ENCODE peak calls at places on chromosome 13, in five cellular contexts. B, Q, E, S and A are unnamed samples.

GRCh38 chr13:86710013-86710412 is 910.8 kb upstream of the SLITRK6 start:
- DNase-seq in B (no peak), Q (no peak), E (no peak), S (no peak), A (no peak)

GRCh38 chr13:48485447-48485846 is 47.4 kb downstream of the RCBTB2 start:
- DNase-seq in B (no peak), Q (no peak), E (no peak), S (no peak), A (no peak)

GRCh38 chr13:23871616-23872220 is 17.5 kb downstream of the MIPEP start:
- DNase-seq in B (no peak), Q (no peak), E (no peak), S (no peak), A (no peak)

GRCh38 chr13:27171244-27171829 is at the start of gene USP12:
- DNase-seq in B (no peak), Q (peak; percentile 15), E (no peak), S (peak; percentile 70), A (no peak)

GRCh38 chr13:76882431-76882830 is 3.8 kb downstream of the KCTD12 start:
- DNase-seq in B (no peak), Q (no peak), E (no peak), S (no peak), A (peak; percentile 67)

GRCh38 chr13:60229708-60230272 is 66.1 kb upstream of the DIAPH3 start:
- DNase-seq in B (no peak), Q (no peak), E (no peak), S (no peak), A (no peak)

GRCh38 chr13:79776538-79776937 is 295.6 kb downstream of the NDFIP2 start:
- DNase-seq in B (no peak), Q (no peak), E (no peak), S (no peak), A (no peak)

GRCh38 chr13:38348890-38349289 is 761 bp upstream of the UFM1 start:
- DNase-seq in B (peak; percentile 1), Q (no peak), E (no peak), S (no peak), A (no peak)

GRCh38 chr13:49746111-49746510 is 46.4 kb downstream of the KPNA3 start:
- DNase-seq in B (peak; percentile 65), Q (no peak), E (peak; percentile 52), S (no peak), A (no peak)

GRCh38 chr13:48780713-48781341 is 127.1 kb downstream of the CYSLTR2 start:
- DNase-seq in B (no peak), Q (no peak), E (no peak), S (no peak), A (no peak)

GRCh38 chr13:66860868-66861447 is 369.2 kb downstream of the PCDH9 start:
- DNase-seq in B (no peak), Q (no peak), E (no peak), S (no peak), A (no peak)

GRCh38 chr13:74555291-74556001 is 421.2 kb upstream of the KLF12 start:
- DNase-seq in B (no peak), Q (no peak), E (no peak), S (no peak), A (no peak)

GRCh38 chr13:105972811-105973590 is 562.5 kb downstream of the EFNB2 start:
- DNase-seq in B (no peak), Q (no peak), E (no peak), S (no peak), A (no peak)

GRCh38 chr13:107025991-107026390 is 458.1 kb upstream of the ARGLU1 start:
- DNase-seq in B (peak; percentile 76), Q (peak; percentile 81), E (no peak), S (no peak), A (no peak)

GRCh38 chr13:45086484-45086883 is 33.8 kb upstream of the GTF2F2 start:
- DNase-seq in B (no peak), Q (no peak), E (no peak), S (no peak), A (no peak)

GRCh38 chr13:32791545-32792172 is 205.4 kb downstream of the PDS5B start:
- DNase-seq in B (no peak), Q (no peak), E (no peak), S (no peak), A (no peak)

GRCh38 chr13:66933994-66934393 is 296.1 kb downstream of the PCDH9 start:
- DNase-seq in B (no peak), Q (no peak), E (no peak), S (no peak), A (no peak)

GRCh38 chr13:42702726-42703125 is 78.7 kb upstream of the FAM216B start:
- DNase-seq in B (peak; percentile 36), Q (no peak), E (no peak), S (no peak), A (no peak)

GRCh38 chr13:111399334-111399733 is 78.9 kb downstream of the TEX29 start:
- DNase-seq in B (no peak), Q (no peak), E (no peak), S (peak; percentile 11), A (no peak)

GRCh38 chr13:111398196-111398595 is 77.8 kb downstream of the TEX29 start:
- DNase-seq in B (no peak), Q (no peak), E (peak; percentile 17), S (peak; percentile 10), A (no peak)

GRCh38 chr13:111399776-111400505 is 79.5 kb downstream of the TEX29 start:
- DNase-seq in B (no peak), Q (no peak), E (peak; percentile 21), S (peak; percentile 31), A (no peak)

GRCh38 chr13:111397202-111397880 is 76.9 kb downstream of the TEX29 start:
- DNase-seq in B (no peak), Q (no peak), E (peak; percentile 10), S (peak; percentile 31), A (no peak)

DNA sequence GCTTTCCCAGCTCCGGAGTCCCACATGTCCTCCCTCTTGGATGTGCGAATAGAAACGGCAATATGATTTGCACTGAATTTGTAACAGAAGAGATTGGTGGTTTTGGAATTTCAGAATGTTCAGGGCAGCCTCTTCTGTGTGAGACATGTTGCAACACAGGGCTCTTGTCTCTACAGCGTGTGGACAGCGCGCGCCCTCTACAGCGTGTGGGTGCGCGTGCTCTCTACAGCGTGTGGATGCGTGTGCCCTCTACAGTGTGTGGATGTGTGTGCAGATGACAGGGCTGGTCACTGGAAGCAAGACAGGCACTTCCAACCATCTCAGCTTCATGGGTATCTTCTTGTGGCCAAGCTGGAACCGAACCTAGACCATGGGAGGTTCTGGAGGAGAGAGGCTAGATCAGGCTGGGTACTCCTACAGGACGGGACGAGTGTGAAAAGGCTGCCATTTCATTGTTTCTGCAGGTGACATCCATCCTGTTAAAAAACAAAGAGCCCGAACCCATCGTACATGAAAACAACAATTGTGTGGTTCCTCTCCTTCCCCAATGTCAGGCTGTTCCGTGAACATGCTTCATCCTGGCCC is 78.4 kb downstream of the TEX29 start:
- DNase-seq in B (no peak), Q (no peak), E (peak; percentile 5), S (no peak), A (no peak)
- TF ChIP-seq CTCF in B (no peak), Q (no peak), E (no peak), S (no peak), A (no peak)

GRCh38 chr13:59094149-59094548 is 1069.6 kb downstream of the DIAPH3 start:
- DNase-seq in B (no peak), Q (no peak), E (no peak), S (no peak), A (no peak)
- TF ChIP-seq CTCF in B (no peak), Q (no peak), E (no peak), S (no peak), A (no peak)

DNA sequence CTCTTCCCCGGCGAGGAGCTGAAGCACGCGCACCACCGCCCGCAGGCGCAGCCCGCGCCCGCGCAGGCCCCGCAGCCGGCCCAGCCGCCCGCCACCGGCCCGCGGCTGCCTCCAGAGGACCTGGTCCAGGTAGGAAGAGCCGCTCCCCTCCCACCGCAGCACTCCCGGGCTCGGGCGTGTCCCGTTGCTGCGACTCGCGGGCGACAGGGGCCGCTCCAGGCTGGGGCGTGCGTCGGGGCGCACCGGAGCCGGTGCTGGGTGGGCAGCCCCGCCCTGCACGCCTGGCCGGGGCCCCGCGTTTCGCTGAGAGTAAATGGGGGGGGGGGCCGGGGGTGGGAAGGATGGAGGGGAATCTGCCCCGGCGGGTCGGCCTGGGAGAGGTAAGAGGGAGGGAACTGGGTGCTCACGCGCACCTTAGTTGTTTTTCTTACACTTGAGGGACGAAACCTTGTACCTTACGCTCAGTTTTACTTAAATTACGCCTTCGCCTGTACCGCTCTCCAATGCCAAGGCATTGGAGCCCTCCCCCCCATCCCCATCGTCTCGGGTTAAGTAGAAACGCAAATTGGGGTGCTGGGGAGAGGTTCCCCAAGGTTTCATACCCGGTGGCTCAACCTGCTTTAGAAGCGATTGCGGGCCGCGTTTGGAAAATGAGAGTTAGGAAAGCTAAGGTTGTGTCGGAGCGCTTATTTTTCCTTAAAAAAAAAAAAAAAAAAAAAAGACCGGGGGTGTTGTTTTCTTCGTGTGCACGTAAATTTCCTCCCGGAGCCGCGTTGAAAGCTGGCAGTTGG is 850 bp downstream of the KLF5 start:
- DNase-seq in B (peak; percentile 87), Q (no peak), E (peak; percentile 75), S (peak; percentile 66), A (no peak)
- TF ChIP-seq CTCF in B (peak; percentile 67), Q (no peak), E (no peak), S (no peak), A (no peak)

DNA sequence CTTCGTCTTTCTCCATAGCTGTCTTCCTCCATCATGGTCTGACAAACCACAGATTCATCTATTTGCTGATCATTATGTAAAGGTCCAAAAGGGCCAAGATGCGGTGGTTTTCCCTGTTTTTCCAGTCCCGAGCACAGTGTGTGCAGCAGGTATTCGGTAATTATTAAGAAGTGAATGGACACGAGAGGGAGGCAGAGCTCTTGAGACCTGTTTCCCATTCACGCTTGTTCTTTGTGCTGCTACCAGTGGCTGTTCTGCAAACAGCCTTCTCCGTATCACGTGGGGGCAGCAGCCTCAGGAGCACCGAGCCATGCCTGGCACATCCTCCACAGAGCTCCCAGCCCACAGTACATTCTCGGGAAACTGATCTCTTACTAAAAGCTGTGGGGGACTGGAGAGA is 50.3 kb downstream of the CCDC70 start:
- DNase-seq in B (peak; percentile 74), Q (no peak), E (peak; percentile 50), S (no peak), A (no peak)
- TF ChIP-seq CTCF in B (peak; percentile 43), Q (no peak), E (no peak), S (no peak), A (no peak)

GRCh38 chr13:111050539-111050879 is 64.6 kb upstream of the ARHGEF7 start:
- DNase-seq in B (no peak), Q (no peak), E (no peak), S (no peak), A (no peak)

GRCh38 chr13:111048387-111048786 is 66.7 kb upstream of the ARHGEF7 start:
- DNase-seq in B (no peak), Q (no peak), E (no peak), S (no peak), A (no peak)

GRCh38 chr13:111049791-111050538 is 65.1 kb upstream of the ARHGEF7 start:
- DNase-seq in B (peak; percentile 11), Q (no peak), E (peak; percentile 35), S (no peak), A (no peak)

GRCh38 chr13:111051656-111052232 is 63.4 kb upstream of the ARHGEF7 start:
- DNase-seq in B (no peak), Q (no peak), E (no peak), S (no peak), A (no peak)

DNA sequence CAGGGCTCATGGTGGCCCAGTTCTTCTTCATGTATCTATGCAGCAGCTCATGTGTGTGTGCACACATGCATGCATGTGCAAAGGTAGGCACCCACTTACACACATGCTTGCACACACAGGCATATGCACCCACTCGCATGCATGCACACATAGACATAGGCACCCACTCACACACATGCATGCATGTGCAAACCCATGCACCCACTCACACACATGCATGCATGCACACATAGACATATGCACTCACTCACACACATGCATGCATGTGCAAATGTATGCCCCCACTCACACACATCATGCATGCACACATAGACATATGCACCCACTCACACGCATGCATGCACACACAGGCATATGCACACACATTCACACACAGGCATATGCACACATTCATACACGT is 64.1 kb upstream of the ARHGEF7 start:
- DNase-seq in B (no peak), Q (no peak), E (no peak), S (no peak), A (no peak)
- TF ChIP-seq CTCF in B (no peak), Q (no peak), E (no peak), S (no peak), A (no peak)